ENCODE peak calls at places on chromosomes 11 and 22, in seven cellular contexts. One of them, this sample, is unnamed.

GRCh38 chr11:870127-870413 is 27.4 kb downstream of the TSPAN4 start:
- DNase-seq in nucleus accumbens: no peak
- DNase-seq in astrocyte of the spinal cord: no peak
- DNase-seq in DMS153: no peak
- DNase-seq in midbrain: no peak
- DNase-seq in central memory CD4-positive, alpha-beta T cell: no peak
- DNase-seq in activated naive CD4-positive, alpha-beta T cell treated with Interleukin-2 at 50 U/mL for 16 hours: no peak
- DNase-seq in this sample: no peak

GRCh38 chr11:70483077-70483861 is 84.9 kb downstream of the CTTN start:
- DNase-seq in nucleus accumbens: no peak
- DNase-seq in astrocyte of the spinal cord: peak; percentile 75
- DNase-seq in DMS153: no peak
- DNase-seq in midbrain: peak; percentile 20
- DNase-seq in central memory CD4-positive, alpha-beta T cell: no peak
- DNase-seq in activated naive CD4-positive, alpha-beta T cell treated with Interleukin-2 at 50 U/mL for 16 hours: no peak
- DNase-seq in this sample: no peak

GRCh38 chr11:45238724-45239123 is 47.4 kb downstream of the SYT13 start:
- DNase-seq in nucleus accumbens: no peak
- DNase-seq in astrocyte of the spinal cord: peak; percentile 70
- DNase-seq in DMS153: no peak
- DNase-seq in midbrain: no peak
- DNase-seq in central memory CD4-positive, alpha-beta T cell: no peak
- DNase-seq in activated naive CD4-positive, alpha-beta T cell treated with Interleukin-2 at 50 U/mL for 16 hours: no peak
- DNase-seq in this sample: no peak

GRCh38 chr22:27632451-27633295 is 168.9 kb downstream of the MN1 start:
- DNase-seq in nucleus accumbens: no peak
- DNase-seq in astrocyte of the spinal cord: no peak
- DNase-seq in DMS153: no peak
- DNase-seq in midbrain: no peak
- DNase-seq in central memory CD4-positive, alpha-beta T cell: no peak
- DNase-seq in activated naive CD4-positive, alpha-beta T cell treated with Interleukin-2 at 50 U/mL for 16 hours: no peak
- DNase-seq in this sample: no peak

GRCh38 chr11:45390407-45390806 is 104.3 kb upstream of the SYT13 start:
- DNase-seq in nucleus accumbens: no peak
- DNase-seq in astrocyte of the spinal cord: peak; percentile 62
- DNase-seq in DMS153: peak; percentile 75
- DNase-seq in midbrain: no peak
- DNase-seq in central memory CD4-positive, alpha-beta T cell: no peak
- DNase-seq in activated naive CD4-positive, alpha-beta T cell treated with Interleukin-2 at 50 U/mL for 16 hours: no peak
- DNase-seq in this sample: peak; percentile 15

GRCh38 chr11:16086229-16086628 is 270.1 kb downstream of the SOX6 start:
- DNase-seq in nucleus accumbens: no peak
- DNase-seq in astrocyte of the spinal cord: no peak
- DNase-seq in DMS153: no peak
- DNase-seq in midbrain: no peak
- DNase-seq in central memory CD4-positive, alpha-beta T cell: no peak
- DNase-seq in activated naive CD4-positive, alpha-beta T cell treated with Interleukin-2 at 50 U/mL for 16 hours: no peak
- DNase-seq in this sample: no peak

GRCh38 chr11:116857936-116858335 is 20.5 kb upstream of the APOA1 start:
- DNase-seq in nucleus accumbens: no peak
- DNase-seq in astrocyte of the spinal cord: no peak
- DNase-seq in DMS153: no peak
- DNase-seq in midbrain: no peak
- DNase-seq in central memory CD4-positive, alpha-beta T cell: no peak
- DNase-seq in activated naive CD4-positive, alpha-beta T cell treated with Interleukin-2 at 50 U/mL for 16 hours: no peak
- DNase-seq in this sample: no peak

GRCh38 chr11:106471273-106471672 is 393.8 kb downstream of the AASDHPPT start:
- DNase-seq in nucleus accumbens: no peak
- DNase-seq in astrocyte of the spinal cord: no peak
- DNase-seq in DMS153: no peak
- DNase-seq in midbrain: no peak
- DNase-seq in central memory CD4-positive, alpha-beta T cell: no peak
- DNase-seq in activated naive CD4-positive, alpha-beta T cell treated with Interleukin-2 at 50 U/mL for 16 hours: no peak
- DNase-seq in this sample: no peak

GRCh38 chr22:20571531-20572007 is 64.2 kb downstream of the MED15 start:
- DNase-seq in nucleus accumbens: no peak
- DNase-seq in astrocyte of the spinal cord: no peak
- DNase-seq in DMS153: no peak
- DNase-seq in midbrain: no peak
- DNase-seq in central memory CD4-positive, alpha-beta T cell: peak; percentile 53
- DNase-seq in activated naive CD4-positive, alpha-beta T cell treated with Interleukin-2 at 50 U/mL for 16 hours: peak; percentile 70
- DNase-seq in this sample: no peak

GRCh38 chr11:67453816-67454732 is 1.1 kb upstream of the CABP4 start:
- DNase-seq in nucleus accumbens: no peak
- DNase-seq in astrocyte of the spinal cord: no peak
- DNase-seq in DMS153: no peak
- DNase-seq in midbrain: no peak
- DNase-seq in central memory CD4-positive, alpha-beta T cell: no peak
- DNase-seq in activated naive CD4-positive, alpha-beta T cell treated with Interleukin-2 at 50 U/mL for 16 hours: no peak
- DNase-seq in this sample: no peak

GRCh38 chr11:102177974-102178631 is 67.9 kb downstream of the YAP1 start:
- DNase-seq in nucleus accumbens: no peak
- DNase-seq in astrocyte of the spinal cord: peak; percentile 90
- DNase-seq in DMS153: no peak
- DNase-seq in midbrain: no peak
- DNase-seq in central memory CD4-positive, alpha-beta T cell: no peak
- DNase-seq in activated naive CD4-positive, alpha-beta T cell treated with Interleukin-2 at 50 U/mL for 16 hours: no peak
- DNase-seq in this sample: no peak

GRCh38 chr11:87295237-87295636 is 257.5 kb downstream of the TMEM135 start:
- DNase-seq in nucleus accumbens: no peak
- DNase-seq in astrocyte of the spinal cord: no peak
- DNase-seq in DMS153: no peak
- DNase-seq in midbrain: no peak
- DNase-seq in central memory CD4-positive, alpha-beta T cell: no peak
- DNase-seq in activated naive CD4-positive, alpha-beta T cell treated with Interleukin-2 at 50 U/mL for 16 hours: no peak
- DNase-seq in this sample: no peak

GRCh38 chr11:41074318-41074717 is 385.1 kb downstream of the LRRC4C start:
- DNase-seq in nucleus accumbens: no peak
- DNase-seq in astrocyte of the spinal cord: no peak
- DNase-seq in DMS153: no peak
- DNase-seq in midbrain: no peak
- DNase-seq in central memory CD4-positive, alpha-beta T cell: no peak
- DNase-seq in activated naive CD4-positive, alpha-beta T cell treated with Interleukin-2 at 50 U/mL for 16 hours: no peak
- DNase-seq in this sample: no peak

GRCh38 chr22:21694795-21695431 is 29.1 kb downstream of the PPIL2 start:
- DNase-seq in nucleus accumbens: no peak
- DNase-seq in astrocyte of the spinal cord: no peak
- DNase-seq in DMS153: no peak
- DNase-seq in midbrain: no peak
- DNase-seq in central memory CD4-positive, alpha-beta T cell: no peak
- DNase-seq in activated naive CD4-positive, alpha-beta T cell treated with Interleukin-2 at 50 U/mL for 16 hours: no peak
- DNase-seq in this sample: no peak

GRCh38 chr22:41286639-41287091 is 678 bp upstream of the RANGAP1 start:
- DNase-seq in nucleus accumbens: no peak
- DNase-seq in astrocyte of the spinal cord: no peak
- DNase-seq in DMS153: peak; percentile 57
- DNase-seq in midbrain: no peak
- DNase-seq in central memory CD4-positive, alpha-beta T cell: no peak
- DNase-seq in activated naive CD4-positive, alpha-beta T cell treated with Interleukin-2 at 50 U/mL for 16 hours: peak; percentile 48
- DNase-seq in this sample: peak; percentile 45

GRCh38 chr22:37752189-37753061 is 55.3 kb upstream of the GCAT start:
- DNase-seq in nucleus accumbens: no peak
- DNase-seq in astrocyte of the spinal cord: peak; percentile 91
- DNase-seq in DMS153: peak; percentile 25
- DNase-seq in midbrain: peak; percentile 28
- DNase-seq in central memory CD4-positive, alpha-beta T cell: no peak
- DNase-seq in activated naive CD4-positive, alpha-beta T cell treated with Interleukin-2 at 50 U/mL for 16 hours: no peak
- DNase-seq in this sample: no peak

GRCh38 chr22:20234760-20235452 is 33.2 kb downstream of the RTN4R start:
- DNase-seq in nucleus accumbens: no peak
- DNase-seq in astrocyte of the spinal cord: no peak
- DNase-seq in DMS153: no peak
- DNase-seq in midbrain: no peak
- DNase-seq in central memory CD4-positive, alpha-beta T cell: no peak
- DNase-seq in activated naive CD4-positive, alpha-beta T cell treated with Interleukin-2 at 50 U/mL for 16 hours: no peak
- DNase-seq in this sample: no peak

GRCh38 chr11:2186669-2187266 is 15.2 kb upstream of the TH start:
- DNase-seq in nucleus accumbens: no peak
- DNase-seq in astrocyte of the spinal cord: peak; percentile 10
- DNase-seq in DMS153: peak; percentile 54
- DNase-seq in midbrain: no peak
- DNase-seq in central memory CD4-positive, alpha-beta T cell: peak; percentile 25
- DNase-seq in activated naive CD4-positive, alpha-beta T cell treated with Interleukin-2 at 50 U/mL for 16 hours: peak; percentile 42
- DNase-seq in this sample: peak; percentile 32

GRCh38 chr22:46178755-46179505 is 28.6 kb downstream of the PPARA start:
- DNase-seq in nucleus accumbens: no peak
- DNase-seq in astrocyte of the spinal cord: no peak
- DNase-seq in DMS153: no peak
- DNase-seq in midbrain: no peak
- DNase-seq in central memory CD4-positive, alpha-beta T cell: no peak
- DNase-seq in activated naive CD4-positive, alpha-beta T cell treated with Interleukin-2 at 50 U/mL for 16 hours: no peak
- DNase-seq in this sample: no peak

GRCh38 chr22:28759861-28760560 is 12.5 kb upstream of the CCDC117 start:
- DNase-seq in nucleus accumbens: no peak
- DNase-seq in astrocyte of the spinal cord: peak; percentile 27
- DNase-seq in DMS153: no peak
- DNase-seq in midbrain: no peak
- DNase-seq in central memory CD4-positive, alpha-beta T cell: no peak
- DNase-seq in activated naive CD4-positive, alpha-beta T cell treated with Interleukin-2 at 50 U/mL for 16 hours: no peak
- DNase-seq in this sample: peak; percentile 47